ENCODE peak calls at places on chromosome 9, in four cellular contexts. K is H1, Y is K562, T is GM12878. G is an unnamed sample.

GRCh38 chr9:82421498-82421897 is 432.9 kb downstream of the SPATA31D1 start:
- DNase-seq in K (no peak), Y (no peak), T (no peak), G (no peak)

GRCh38 chr9:726005-726404 is 115.5 kb upstream of the DMRT1 start:
- DNase-seq in K (no peak), Y (no peak), T (no peak), G (no peak)

GRCh38 chr9:92714016-92714415 is 44.1 kb upstream of the IPPK start:
- DNase-seq in K (no peak), Y (no peak), T (no peak), G (no peak)

GRCh38 chr9:27582794-27583193 is 9.5 kb upstream of the C9orf72 start:
- DNase-seq in K (no peak), Y (no peak), T (no peak), G (no peak)

GRCh38 chr9:107895524-107896001 is 406.0 kb upstream of the KLF4 start:
- DNase-seq in K (no peak), Y (no peak), T (no peak), G (peak; percentile 50)

GRCh38 chr9:69951411-69951810 is 92.2 kb upstream of the MAMDC2 start:
- DNase-seq in K (no peak), Y (no peak), T (no peak), G (peak; percentile 75)

GRCh38 chr9:105911104-105911911 is 217.0 kb downstream of the TMEM38B start:
- DNase-seq in K (no peak), Y (no peak), T (no peak), G (no peak)

GRCh38 chr9:133133680-133134418 is 12.8 kb upstream of the RALGDS start:
- DNase-seq in K (no peak), Y (peak; percentile 91), T (no peak), G (peak; percentile 96)

GRCh38 chr9:105651806-105652205 is 10.5 kb upstream of the TAL2 start:
- DNase-seq in K (no peak), Y (no peak), T (no peak), G (no peak)

GRCh38 chr9:116280529-116280928 is 126.9 kb downstream of the PAPPA start:
- DNase-seq in K (no peak), Y (no peak), T (no peak), G (peak; percentile 27)

GRCh38 chr9:35658894-35659220 is 765 bp downstream of the CCDC107 start:
- DNase-seq in K (no peak), Y (no peak), T (no peak), G (peak; percentile 70)

GRCh38 chr9:77912895-77913693 is 118.5 kb downstream of the GNAQ start:
- DNase-seq in K (no peak), Y (no peak), T (no peak), G (peak; percentile 37)

GRCh38 chr9:74309654-74310053 is 187.5 kb upstream of the RORB start:
- DNase-seq in K (no peak), Y (no peak), T (no peak), G (no peak)

GRCh38 chr9:95078934-95079333 is 238.6 kb downstream of the FANCC start:
- DNase-seq in K (no peak), Y (no peak), T (no peak), G (no peak)

GRCh38 chr9:87887151-87887505 is 4.5 kb downstream of the SPATA31E1 start:
- DNase-seq in K (no peak), Y (no peak), T (no peak), G (no peak)

GRCh38 chr9:93304574-93305496 is 120.9 kb downstream of the WNK2 start:
- DNase-seq in K (peak; percentile 77), Y (peak; percentile 66), T (no peak), G (peak; percentile 41)

GRCh38 chr9:69248005-69248404 is 73.9 kb downstream of the TJP2 start:
- DNase-seq in K (no peak), Y (no peak), T (no peak), G (no peak)

GRCh38 chr9:96567203-96567700 is 52.4 kb downstream of the CDC14B start:
- DNase-seq in K (no peak), Y (peak; percentile 11), T (no peak), G (no peak)

GRCh38 chr9:95142728-95143127 is 174.8 kb downstream of the FANCC start:
- DNase-seq in K (no peak), Y (no peak), T (no peak), G (no peak)

GRCh38 chr9:135747311-135747710 is 45.3 kb downstream of the KCNT1 start:
- DNase-seq in K (no peak), Y (no peak), T (no peak), G (no peak)
- TF ChIP-seq RAD21 in K (no peak), Y (no peak), T (no peak), G (no peak)

GRCh38 chr9:89753472-89754055 is 148.8 kb downstream of the GADD45G start:
- DNase-seq in K (no peak), Y (no peak), T (no peak), G (no peak)
- TF ChIP-seq CHD1 in K (no peak), Y (no peak), T (no peak), G (no peak)

GRCh38 chr9:32069969-32070368 is 314.5 kb upstream of the ACO1 start:
- DNase-seq in K (no peak), Y (no peak), T (no peak), G (no peak)
- TF ChIP-seq RAD21 in K (no peak), Y (no peak), T (no peak), G (no peak)

DNA sequence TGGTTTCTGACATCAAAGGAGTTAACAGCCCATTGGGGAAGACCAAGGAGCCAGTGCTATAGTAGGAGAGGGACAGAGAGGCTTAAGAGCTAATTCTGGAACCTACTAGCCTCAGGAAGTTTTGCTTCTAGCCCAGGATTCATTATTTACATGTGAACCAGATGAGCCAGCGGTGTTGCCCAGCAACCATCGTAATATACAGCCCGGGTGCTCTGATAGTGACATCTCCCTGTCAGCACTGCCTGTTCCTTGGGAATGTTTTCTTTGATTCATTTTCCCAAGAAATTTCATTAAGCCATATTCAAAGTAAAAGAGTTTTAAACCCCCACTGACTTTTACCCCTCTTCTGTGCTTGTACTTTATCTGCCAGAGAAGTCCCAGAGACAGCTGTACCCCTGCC is 217.4 kb upstream of the ADAMTSL1 start:
- DNase-seq in K (no peak), Y (no peak), T (no peak), G (peak; percentile 72)
- TF ChIP-seq CHD1 in K (no peak), Y (no peak), T (no peak), G (no peak)

DNA sequence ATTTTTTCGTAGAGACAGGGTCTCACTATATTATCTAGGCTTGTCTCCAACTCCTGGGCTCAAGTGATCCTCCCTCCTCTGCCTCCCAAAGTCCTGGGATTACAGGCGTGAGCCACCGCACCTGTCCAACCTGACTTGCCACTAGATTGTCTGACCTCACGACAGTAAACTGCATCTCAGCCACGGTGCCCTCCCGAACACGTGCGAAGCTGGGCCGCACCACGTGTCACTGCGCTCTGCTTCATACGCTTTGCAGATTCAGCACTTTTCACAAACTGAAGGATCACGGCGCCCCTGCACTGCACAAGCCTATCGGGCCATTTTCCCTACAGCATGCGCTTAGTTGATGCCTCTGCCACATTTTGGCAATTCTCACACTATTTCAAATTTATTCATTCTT is 12.2 kb downstream of the DYNC2I2 start:
- DNase-seq in K (no peak), Y (no peak), T (no peak), G (no peak)
- TF ChIP-seq RAD21 in K (no peak), Y (no peak), T (no peak), G (no peak)

DNA sequence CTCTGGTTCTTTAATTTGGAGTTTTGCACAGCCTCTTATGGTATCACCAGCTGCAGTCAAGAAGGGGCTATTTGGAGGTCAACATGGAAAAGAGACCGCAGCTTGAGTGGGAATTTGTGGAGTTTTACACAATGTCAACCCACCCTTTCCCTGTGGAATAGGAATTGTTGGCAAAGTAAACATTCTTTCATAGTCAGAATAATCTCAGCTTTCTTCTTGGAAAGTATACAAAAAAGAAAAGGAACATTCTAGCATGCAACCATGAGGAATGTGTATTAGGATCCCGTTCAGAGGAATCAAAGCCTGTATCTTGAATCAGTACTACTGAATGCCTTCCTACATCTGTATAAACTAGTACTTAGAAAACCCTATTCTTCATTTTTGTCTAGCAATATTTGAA is 107.6 kb downstream of the LURAP1L start:
- DNase-seq in K (no peak), Y (no peak), T (no peak), G (peak; percentile 72)
- TF ChIP-seq CHD1 in K (no peak), Y (no peak), T (no peak), G (no peak)

G was measured in IMR-90.